ENCODE peak calls at places on chromosomes 16 and 17, in ten cellular contexts. F is mammary epithelial cell, B is neural progenitor cell, Z is left ventricle myocardium inferior, Q is adrenal gland, G is ascending aorta, W is A673, M is A549, D is body of pancreas, O is heart left ventricle. Y is an unnamed sample.

GRCh38 chr17:50207318-50207717 is 5.9 kb upstream of the COL1A1 start:
- DNase-seq in F (no peak), B (no peak), Z (no peak), Q (no peak), G (peak), W (no peak), M (no peak), D (no peak), O (no peak), Y (no peak)

GRCh38 chr17:66455022-66455547 is 152.7 kb downstream of the PRKCA start:
- DNase-seq in F (no peak), B (no peak), Z (no peak), Q (no peak), G (no peak), W (no peak), M (no peak), D (no peak), O (no peak), Y (no peak)

GRCh38 chr17:82502207-82502606 is 17.3 kb upstream of the FOXK2 start:
- DNase-seq in F (peak), B (no peak), Z (no peak), Q (no peak), G (no peak), W (no peak), M (no peak), D (no peak), O (no peak), Y (no peak)

GRCh38 chr16:14628806-14629611 is 1.1 kb downstream of the PARN start:
- DNase-seq in F (peak), B (no peak), Z (no peak), Q (no peak), G (no peak), W (no peak), M (no peak), D (no peak), O (no peak), Y (peak)

GRCh38 chr16:50451951-50452508 is 83.2 kb upstream of the BRD7 start:
- DNase-seq in F (no peak), B (no peak), Z (no peak), Q (no peak), G (peak), W (no peak), M (no peak), D (no peak), O (no peak), Y (no peak)

GRCh38 chr17:81526662-81527571 is 1.3 kb upstream of the FSCN2 start:
- DNase-seq in F (no peak), B (no peak), Z (no peak), Q (no peak), G (no peak), W (no peak), M (no peak), D (no peak), O (no peak), Y (no peak)

GRCh38 chr17:61466246-61466645 is 14.0 kb downstream of the TBX4 start:
- DNase-seq in F (no peak), B (no peak), Z (no peak), Q (no peak), G (no peak), W (no peak), M (no peak), D (no peak), O (peak), Y (no peak)

GRCh38 chr16:66207864-66208226 is 158.6 kb upstream of the CDH5 start:
- DNase-seq in F (no peak), B (no peak), Z (no peak), Q (no peak), G (no peak), W (no peak), M (no peak), D (no peak), O (no peak), Y (peak)

GRCh38 chr16:48161906-48162305 is 6.1 kb upstream of the ABCC12 start:
- DNase-seq in F (no peak), B (no peak), Z (no peak), Q (no peak), G (no peak), W (no peak), M (no peak), D (no peak), O (no peak), Y (no peak)

GRCh38 chr17:20273741-20274500 is 193.4 kb downstream of the LGALS9B start:
- DNase-seq in F (no peak), B (no peak), Z (no peak), Q (no peak), G (no peak), W (no peak), M (no peak), D (no peak), O (no peak), Y (no peak)

GRCh38 chr16:72990003-72990521 is 57.9 kb downstream of the ZFHX3 start:
- DNase-seq in F (peak), B (peak), Z (peak), Q (peak), G (peak), W (peak), M (no peak), D (peak), O (peak), Y (peak)

GRCh38 chr17:59333845-59334244 is 2.4 kb downstream of the YPEL2 start:
- DNase-seq in F (no peak), B (peak), Z (no peak), Q (no peak), G (no peak), W (no peak), M (no peak), D (no peak), O (no peak), Y (no peak)

GRCh38 chr17:31475378-31476162 is 84.1 kb downstream of the RAB11FIP4 start:
- DNase-seq in F (no peak), B (no peak), Z (no peak), Q (no peak), G (no peak), W (no peak), M (no peak), D (peak), O (no peak), Y (no peak)

GRCh38 chr17:8956521-8956920 is 9.0 kb downstream of the PIK3R5 start:
- DNase-seq in F (no peak), B (no peak), Z (no peak), Q (no peak), G (no peak), W (no peak), M (no peak), D (no peak), O (no peak), Y (no peak)

GRCh38 chr17:81200695-81201580 is 21.8 kb downstream of the CEP131 start:
- DNase-seq in F (peak), B (peak), Z (no peak), Q (peak), G (no peak), W (peak), M (peak), D (peak), O (no peak), Y (peak)

GRCh38 chr16:5385115-5385514 is 287.5 kb upstream of the EEF2KMT start:
- DNase-seq in F (no peak), B (no peak), Z (no peak), Q (no peak), G (no peak), W (no peak), M (no peak), D (no peak), O (no peak), Y (no peak)

GRCh38 chr17:75181608-75182318 is 996 bp downstream of the SUMO2 start:
- DNase-seq in F (peak), B (peak), Z (peak), Q (no peak), G (peak), W (peak), M (no peak), D (peak), O (no peak), Y (no peak)

GRCh38 chr17:7258731-7259554 is 3.3 kb downstream of the CLDN7 start:
- DNase-seq in F (peak), B (no peak), Z (no peak), Q (peak), G (no peak), W (peak), M (peak), D (peak), O (no peak), Y (peak)

GRCh38 chr17:32570081-32570396 is 83.2 kb downstream of the CDK5R1 start:
- DNase-seq in F (no peak), B (no peak), Z (no peak), Q (no peak), G (no peak), W (no peak), M (no peak), D (no peak), O (no peak), Y (no peak)

GRCh38 chr17:72494576-72494975 is 373.8 kb downstream of the SOX9 start:
- DNase-seq in F (no peak), B (no peak), Z (no peak), Q (no peak), G (no peak), W (no peak), M (no peak), D (no peak), O (no peak), Y (no peak)

GRCh38 chr16:4505356-4506153 is 29.4 kb downstream of the HMOX2 start:
- DNase-seq in F (no peak), B (no peak), Z (no peak), Q (no peak), G (no peak), W (no peak), M (no peak), D (no peak), O (no peak), Y (no peak)

GRCh38 chr16:70767377-70768204 is 33.4 kb downstream of the VAC14 start:
- DNase-seq in F (peak), B (no peak), Z (no peak), Q (no peak), G (no peak), W (no peak), M (no peak), D (no peak), O (no peak), Y (no peak)

GRCh38 chr17:73571524-73572130 is 72.6 kb downstream of the SDK2 start:
- DNase-seq in F (no peak), B (no peak), Z (no peak), Q (no peak), G (no peak), W (no peak), M (no peak), D (no peak), O (no peak), Y (no peak)

GRCh38 chr17:13759936-13760335 is 158.2 kb upstream of the HS3ST3A1 start:
- DNase-seq in F (no peak), B (no peak), Z (no peak), Q (no peak), G (no peak), W (no peak), M (no peak), D (no peak), O (no peak), Y (no peak)

GRCh38 chr17:66715745-66716156 is 119.2 kb upstream of the CACNG5 start:
- DNase-seq in F (peak), B (peak), Z (no peak), Q (peak), G (no peak), W (peak), M (peak), D (peak), O (no peak), Y (peak)

GRCh38 chr17:35740997-35741931 is 9.8 kb downstream of the RASL10B start:
- DNase-seq in F (no peak), B (peak), Z (no peak), Q (no peak), G (no peak), W (no peak), M (no peak), D (no peak), O (no peak), Y (no peak)
- TF ChIP-seq CTCF in F (no peak), B (no peak), Z (no peak), Q (no peak), G (no peak), W (no peak), M (no peak), D (no peak), O (no peak), Y (no peak)

DNA sequence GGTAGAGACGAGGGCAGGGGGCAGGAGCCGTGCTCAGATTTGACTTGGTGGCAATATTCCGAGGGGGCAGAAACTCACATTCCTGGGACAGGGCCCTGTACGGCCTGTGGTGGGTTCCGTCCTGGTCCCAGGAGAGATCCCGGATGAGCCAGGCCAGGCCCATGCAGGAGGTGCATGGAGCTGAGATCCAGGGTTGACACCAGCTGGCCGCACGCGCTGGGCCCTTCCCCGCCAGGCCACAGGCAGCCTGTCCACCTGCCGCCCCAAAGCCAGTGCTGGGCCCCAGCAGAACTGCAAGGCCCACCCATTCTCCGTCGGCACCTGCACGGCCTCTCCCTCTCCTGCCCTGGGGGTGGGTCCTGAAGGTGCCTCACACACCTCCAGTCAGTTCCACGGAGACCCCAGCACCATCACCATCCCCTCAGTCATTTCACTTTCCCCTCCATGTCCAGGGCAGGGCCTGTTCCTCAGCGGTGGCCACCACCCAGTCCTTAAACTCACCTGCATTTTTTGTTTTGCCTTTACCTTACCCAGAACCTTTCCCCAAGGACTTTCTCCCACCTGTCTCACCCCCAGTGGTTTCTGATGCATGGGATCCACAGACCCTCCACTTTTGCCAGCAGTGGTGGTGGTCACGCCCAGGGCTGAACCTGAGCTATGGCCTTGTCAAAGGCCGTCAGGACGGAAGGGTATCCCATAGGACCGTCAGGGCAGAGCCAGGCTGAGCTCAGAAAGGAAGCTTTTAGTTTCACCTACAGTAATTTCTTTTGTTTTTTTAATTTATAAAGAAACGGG is 25.1 kb upstream of the CDH15 start:
- DNase-seq in F (no peak), B (no peak), Z (no peak), Q (no peak), G (no peak), W (no peak), M (no peak), D (no peak), O (no peak), Y (no peak)
- H3K27ac ChIP-seq in F (no peak), B (no peak), Z (no peak), Q (no peak), G (no peak), W (no peak), M (no peak), D (no peak), O (no peak), Y (no peak)

GRCh38 chr17:55053855-55054254 is 85.3 kb downstream of the STXBP4 start:
- DNase-seq in F (no peak), B (no peak), Z (no peak), Q (no peak), G (no peak), W (peak), M (peak), D (no peak), O (no peak), Y (peak)
- TF ChIP-seq CTCF in F (peak), B (peak), Z (peak), Q (peak), G (peak), W (peak), M (peak), D (no peak), O (peak), Y (peak)

DNA sequence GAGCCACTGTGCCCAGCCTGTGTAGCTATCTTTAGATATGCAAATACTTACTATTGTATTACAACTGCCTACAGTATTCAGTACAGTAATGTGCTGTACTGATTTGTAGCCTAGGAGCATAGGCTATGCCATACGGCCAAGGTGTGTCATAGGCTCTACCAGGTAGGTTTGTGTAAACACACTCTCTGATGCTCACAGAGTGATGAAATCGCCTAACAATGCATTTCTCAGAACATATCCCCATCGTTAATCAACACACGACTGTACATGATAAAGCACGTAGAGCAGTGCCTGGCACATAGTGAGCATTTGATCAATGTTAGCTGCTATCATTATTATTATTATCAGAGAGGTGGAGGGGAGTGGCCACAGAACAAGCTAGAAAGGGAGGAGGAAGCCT is 81.1 kb upstream of the LHX1 start:
- DNase-seq in F (peak), B (no peak), Z (no peak), Q (no peak), G (no peak), W (no peak), M (no peak), D (peak), O (no peak), Y (peak)
- H3K27ac ChIP-seq in F (peak), B (no peak), Z (no peak), Q (no peak), G (no peak), W (no peak), M (no peak), D (no peak), O (no peak), Y (no peak)

DNA sequence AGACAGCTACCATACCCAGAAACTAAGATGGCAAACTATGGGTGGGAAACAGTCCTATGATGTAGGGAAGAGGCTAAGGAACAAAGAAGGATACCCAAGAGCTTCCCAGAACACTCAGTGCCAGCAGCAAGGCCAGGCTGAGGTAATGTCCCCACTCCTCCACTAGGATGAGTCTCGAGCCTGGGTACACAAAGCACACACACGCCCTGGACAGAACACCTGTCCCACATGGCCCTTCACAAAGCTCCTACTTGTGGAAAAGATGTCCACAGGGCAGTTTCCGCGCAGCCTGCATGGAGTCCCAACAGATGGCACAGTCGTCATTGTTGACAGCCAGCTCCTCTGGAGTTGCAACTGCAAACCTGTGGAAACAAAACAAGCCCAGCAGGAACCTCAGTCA is 23.9 kb downstream of the AMFR start:
- DNase-seq in F (peak), B (peak), Z (no peak), Q (no peak), G (no peak), W (peak), M (peak), D (no peak), O (no peak), Y (no peak)
- TF ChIP-seq CTCF in F (peak), B (peak), Z (no peak), Q (peak), G (no peak), W (peak), M (no peak), D (no peak), O (no peak), Y (no peak)

Y was measured in RWPE1.